ENCODE peak calls at places on chromosomes 13 and 19, in six cellular contexts. Y is Kasumi-1; T is progenitor cell of endocrine pancreas; X is CD4-positive, alpha-beta T cell; B is uterus; Z is activated T-helper 1 cell treated with anti-CD3 and anti-CD28 coated beads, Interleukin-2, amount 50 U/mL, for 16 hours. N is an unnamed sample.

GRCh38 chr13:110063490-110063889 is 243.5 kb downstream of the COL4A1 start:
- DNase-seq in Y (no peak), T (no peak), X (no peak), B (no peak), Z (no peak), N (no peak)

GRCh38 chr13:111371720-111372119 is 51.3 kb downstream of the TEX29 start:
- DNase-seq in Y (no peak), T (no peak), X (no peak), B (no peak), Z (no peak), N (no peak)

GRCh38 chr13:66996503-66996902 is 233.6 kb downstream of the PCDH9 start:
- DNase-seq in Y (no peak), T (no peak), X (no peak), B (no peak), Z (no peak), N (no peak)

GRCh38 chr13:28100149-28101121 is at the start of gene FLT3:
- DNase-seq in Y (peak; percentile 53), T (peak; percentile 33), X (no peak), B (no peak), Z (no peak), N (no peak)

GRCh38 chr19:45195764-45196163 is 17.2 kb downstream of the BLOC1S3 start:
- DNase-seq in Y (no peak), T (no peak), X (no peak), B (no peak), Z (no peak), N (no peak)

GRCh38 chr13:112697756-112698655 is 8.2 kb downstream of the ATP11A start:
- DNase-seq in Y (no peak), T (no peak), X (no peak), B (no peak), Z (no peak), N (peak; percentile 33)

GRCh38 chr13:29676535-29676934 is 81.0 kb upstream of the SLC7A1 start:
- DNase-seq in Y (no peak), T (no peak), X (no peak), B (no peak), Z (no peak), N (no peak)

GRCh38 chr19:342801-343421 is 1.7 kb downstream of the MIER2 start:
- DNase-seq in Y (peak; percentile 53), T (no peak), X (no peak), B (peak; percentile 72), Z (no peak), N (no peak)

GRCh38 chr13:22757530-22758120 is 423.2 kb upstream of the SGCG start:
- DNase-seq in Y (no peak), T (no peak), X (no peak), B (no peak), Z (no peak), N (no peak)

GRCh38 chr19:17841371-17841809 is 6.4 kb downstream of the JAK3 start:
- DNase-seq in Y (no peak), T (no peak), X (no peak), B (no peak), Z (no peak), N (no peak)

GRCh38 chr19:55541091-55541490 is 4.2 kb upstream of the SBK2 start:
- DNase-seq in Y (no peak), T (no peak), X (no peak), B (no peak), Z (no peak), N (no peak)

GRCh38 chr13:73429691-73430090 is 370.9 kb downstream of the KLF5 start:
- DNase-seq in Y (no peak), T (no peak), X (no peak), B (no peak), Z (no peak), N (no peak)

GRCh38 chr13:26679411-26679810 is 81.2 kb downstream of the GPR12 start:
- DNase-seq in Y (no peak), T (no peak), X (no peak), B (no peak), Z (no peak), N (no peak)

GRCh38 chr19:3507371-3508120 is 1.4 kb downstream of the FZR1 start:
- DNase-seq in Y (no peak), T (no peak), X (peak; percentile 42), B (peak; percentile 53), Z (no peak), N (peak; percentile 45)

GRCh38 chr19:13963603-13964105 is 11.3 kb downstream of the DCAF15 start:
- DNase-seq in Y (no peak), T (no peak), X (no peak), B (peak; percentile 18), Z (no peak), N (no peak)

GRCh38 chr19:4575267-4575793 is 15.8 kb upstream of the SEMA6B start:
- DNase-seq in Y (no peak), T (no peak), X (no peak), B (peak; percentile 83), Z (no peak), N (no peak)

GRCh38 chr19:55098716-55099556 is 18.5 kb downstream of the PPP1R12C start:
- DNase-seq in Y (peak; percentile 46), T (no peak), X (no peak), B (no peak), Z (no peak), N (no peak)

GRCh38 chr13:62556973-62557372 is 1141.3 kb upstream of the PCDH20 start:
- DNase-seq in Y (no peak), T (no peak), X (no peak), B (no peak), Z (no peak), N (no peak)